ENCODE peak calls at places on chromosomes 16 and 17, in four cellular contexts. K, D, Z and V are unnamed samples.

GRCh38 chr17:61368832-61369468 is 30.7 kb upstream of the TBX2 start:
- DNase-seq in Z (no peak), D (no peak), K (no peak), V (no peak)

GRCh38 chr16:27230562-27230991 is 27.3 kb downstream of the KDM8 start:
- DNase-seq in Z (no peak), K (peak), D (peak), V (peak)

GRCh38 chr17:75785770-75786538 is 1.3 kb downstream of the UNK start:
- DNase-seq in D (no peak), Z (no peak), K (no peak), V (no peak)

GRCh38 chr17:5785343-5785742 is 201.0 kb upstream of the NLRP1 start:
- DNase-seq in Z (no peak), D (no peak), K (no peak), V (no peak)

GRCh38 chr17:49223517-49224197 is 6.9 kb downstream of the PHOSPHO1 start:
- DNase-seq in K (peak), D (peak), Z (no peak), V (peak)

GRCh38 chr17:1323336-1323735 is 43.9 kb downstream of the TRARG1 start:
- DNase-seq in K (no peak), D (no peak), Z (no peak), V (no peak)

GRCh38 chr17:60435244-60436170 is 13.2 kb downstream of the CHCT1 start:
- DNase-seq in Z (peak), D (peak), K (peak), V (peak)

GRCh38 chr16:49890876-49891275 is 35.0 kb upstream of the ZNF423 start:
- DNase-seq in K (no peak), D (no peak), Z (peak), V (no peak)

GRCh38 chr17:77405867-77406513 is 265.2 kb downstream of the SEC14L1 start:
- DNase-seq in Z (no peak), K (peak), D (no peak), V (no peak)